ENCODE peak calls at places on chromosomes 11 and 22, in seven cellular contexts. H, T, O, P, M, B and C are unnamed samples.

GRCh38 chr22:35274154-35274871 is 17.0 kb downstream of the HMGXB4 start:
- DNase-seq in T (no peak), P (no peak), H (no peak), O (no peak), B (no peak), M (no peak), C (no peak)

GRCh38 chr22:38738475-38739070 is 17.2 kb downstream of the SUN2 start:
- DNase-seq in H (no peak), M (no peak), O (no peak), T (no peak), P (no peak), B (no peak), C (no peak)

GRCh38 chr11:125938418-125938817 is 7.4 kb upstream of the VSIG10L2 start:
- DNase-seq in H (no peak), M (no peak), O (no peak), T (no peak), B (no peak), P (no peak), C (no peak)

GRCh38 chr22:43860831-43861230 is 1.5 kb downstream of the SULT4A1 start:
- DNase-seq in T (no peak), P (no peak), O (no peak), B (no peak), H (no peak), M (no peak), C (no peak)

GRCh38 chr22:30947163-30947820 is 21.3 kb downstream of the MORC2 start:
- DNase-seq in M (no peak), P (no peak), B (no peak), O (no peak), T (no peak), H (no peak), C (no peak)

GRCh38 chr11:898540-899190 is 11.9 kb downstream of the CHID1 start:
- DNase-seq in P (peak; percentile 49), M (no peak), B (no peak), T (no peak), O (no peak), H (peak; percentile 25), C (no peak)

GRCh38 chr11:279966-280761 is 2.0 kb downstream of the NLRP6 start:
- DNase-seq in P (peak; percentile 74), H (peak; percentile 9), O (no peak), M (no peak), T (no peak), B (no peak), C (peak; percentile 62)

GRCh38 chr11:19931141-19931767 is 218.6 kb downstream of the NAV2 start:
- DNase-seq in B (no peak), T (no peak), M (no peak), P (no peak), O (peak; percentile 36), H (peak; percentile 82), C (no peak)

GRCh38 chr11:80309301-80309700 is 868.5 kb upstream of the TENM4 start:
- DNase-seq in H (no peak), O (no peak), M (no peak), B (no peak), T (no peak), P (no peak), C (no peak)

GRCh38 chr11:102986815-102987214 is 31.3 kb upstream of the MMP13 start:
- DNase-seq in M (no peak), H (peak; percentile 83), P (no peak), B (no peak), O (no peak), T (no peak), C (no peak)

GRCh38 chr11:112157274-112157766 is 6.6 kb downstream of the IL18 start:
- DNase-seq in M (no peak), H (peak; percentile 99), P (no peak), O (no peak), T (no peak), B (no peak), C (no peak)

GRCh38 chr22:21055564-21055834 is 9.8 kb downstream of the LRRC74B start:
- DNase-seq in B (no peak), M (no peak), P (no peak), O (no peak), H (no peak), T (no peak), C (no peak)

GRCh38 chr22:24592144-24592845 is 578 bp downstream of the LRRC75B start:
- DNase-seq in P (peak; percentile 74), B (no peak), O (no peak), T (no peak), H (peak; percentile 19), M (no peak), C (no peak)

GRCh38 chr11:18720811-18721575 is 5.0 kb downstream of the IGSF22 start:
- DNase-seq in B (peak; percentile 84), H (peak; percentile 46), M (peak; percentile 84), T (peak; percentile 55), P (peak; percentile 98), O (peak; percentile 60), C (peak; percentile 83)

GRCh38 chr11:36361472-36361871 is 65.4 kb downstream of the PRR5L start:
- DNase-seq in T (no peak), M (no peak), P (no peak), O (no peak), H (no peak), B (no peak), C (no peak)

GRCh38 chr11:37704791-37705190 is 1106.8 kb upstream of the RAG2 start:
- DNase-seq in O (no peak), M (no peak), T (no peak), B (no peak), H (no peak), P (no peak), C (no peak)

GRCh38 chr22:19984851-19985811 is 31.5 kb downstream of the ARVCF start:
- DNase-seq in H (no peak), B (no peak), P (no peak), O (no peak), M (no peak), T (no peak), C (no peak)

GRCh38 chr11:116595305-116595880 is 177.4 kb downstream of the BUD13 start:
- DNase-seq in P (no peak), M (no peak), B (no peak), T (no peak), H (no peak), O (peak; percentile 34), C (no peak)

GRCh38 chr11:46944356-46944755 is 7.8 kb downstream of the CSTPP1 start:
- DNase-seq in B (no peak), P (no peak), T (no peak), M (no peak), O (no peak), H (no peak), C (no peak)

GRCh38 chr22:31271485-31271884 is 20.8 kb downstream of the PIK3IP1 start:
- DNase-seq in P (no peak), T (no peak), B (no peak), O (no peak), M (no peak), H (no peak), C (no peak)

GRCh38 chr11:35288817-35289541 is 130.4 kb downstream of the SLC1A2 start:
- DNase-seq in T (no peak), O (no peak), P (no peak), B (no peak), M (no peak), H (peak; percentile 83), C (peak; percentile 69)

GRCh38 chr22:46602025-46602424 is 18.2 kb upstream of the GRAMD4 start:
- DNase-seq in O (no peak), P (no peak), B (no peak), M (no peak), H (no peak), T (no peak), C (no peak)

GRCh38 chr11:76293189-76293631 is 86.9 kb upstream of the WNT11 start:
- DNase-seq in H (no peak), P (no peak), T (no peak), O (no peak), M (no peak), B (no peak), C (no peak)

GRCh38 chr11:32396331-32396730 is 39.0 kb downstream of the WT1 start:
- DNase-seq in P (no peak), B (no peak), M (no peak), T (no peak), O (no peak), H (no peak), C (no peak)

GRCh38 chr11:43644626-43645299 is 35.8 kb upstream of the HSD17B12 start:
- DNase-seq in B (no peak), P (no peak), O (no peak), T (no peak), M (no peak), H (peak; percentile 52), C (no peak)

GRCh38 chr22:40237241-40237640 is 59.5 kb downstream of the TNRC6B start:
- DNase-seq in T (no peak), B (no peak), M (no peak), P (no peak), H (no peak), O (no peak), C (no peak)

GRCh38 chr11:58057481-58057880 is 26.7 kb downstream of the OR6Q1 start:
- DNase-seq in B (no peak), O (no peak), H (peak; percentile 4), P (no peak), M (no peak), T (no peak), C (no peak)

GRCh38 chr11:86803641-86804040 is 3.3 kb downstream of the PRSS23 start:
- DNase-seq in M (no peak), B (no peak), O (no peak), P (no peak), H (peak; percentile 26), T (no peak), C (no peak)

GRCh38 chr11:16382177-16382576 is 25.8 kb upstream of the SOX6 start:
- DNase-seq in O (no peak), B (no peak), P (no peak), M (no peak), H (no peak), T (no peak), C (no peak)

GRCh38 chr11:111938687-111939160 is 1.6 kb downstream of the DIXDC1 start:
- DNase-seq in P (peak; percentile 79), T (no peak), M (no peak), H (peak; percentile 83), O (no peak), B (no peak), C (no peak)

GRCh38 chr11:77820565-77821348 is at the start of the genes AAMDC and RSF1:
- DNase-seq in T (peak; percentile 86), O (peak; percentile 97), H (peak; percentile 97), B (peak; percentile 94), M (peak; percentile 97), P (peak; percentile 98), C (peak; percentile 97)

GRCh38 chr22:42745118-42745517 is 24.4 kb upstream of the A4GALT start:
- DNase-seq in B (no peak), H (peak; percentile 70), P (no peak), O (no peak), M (no peak), T (no peak), C (no peak)

GRCh38 chr22:30301995-30302809 is 12.9 kb upstream of the CASTOR1 start:
- DNase-seq in M (no peak), O (no peak), B (no peak), T (no peak), P (no peak), H (peak; percentile 86), C (no peak)

GRCh38 chr22:31039393-31039792 is 41.7 kb upstream of the SMTN start:
- DNase-seq in M (no peak), B (no peak), H (peak; percentile 68), P (no peak), O (no peak), T (no peak), C (no peak)

GRCh38 chr11:91435694-91436375 is 788.8 kb upstream of the FAT3 start:
- DNase-seq in B (no peak), T (no peak), O (no peak), H (no peak), P (peak; percentile 48), M (no peak), C (no peak)

GRCh38 chr11:110366234-110366633 is 63.5 kb upstream of the FDX1 start:
- DNase-seq in P (no peak), T (no peak), B (no peak), M (no peak), O (peak; percentile 62), H (no peak), C (no peak)

GRCh38 chr22:46087816-46088277 is 62.5 kb upstream of the PPARA start:
- DNase-seq in H (peak; percentile 93), B (no peak), M (no peak), T (no peak), P (no peak), O (peak; percentile 64), C (no peak)